ENCODE peak calls at places on chromosome 1, in six cellular contexts. W is GM03348, E is H54, Y is glutamatergic neuron, I is kidney glomerular epithelial cell, S is globus pallidus. Z is an unnamed sample.

GRCh38 chr1:85330206-85330605 is 53.8 kb upstream of the BCL10 start:
- DNase-seq in W (peak; percentile 47), Y (no peak), I (peak; percentile 67), E (no peak), S (no peak), Z (peak; percentile 76)

GRCh38 chr1:157505481-157506272 is 46.6 kb downstream of the FCRL5 start:
- DNase-seq in Y (peak; percentile 71), S (peak; percentile 58), I (peak; percentile 37), E (peak; percentile 14), W (peak; percentile 80), Z (no peak)

GRCh38 chr1:45246760-45247159 is 40.4 kb upstream of the ZSWIM5 start:
- DNase-seq in W (peak; percentile 31), I (no peak), S (no peak), E (no peak), Y (no peak), Z (peak; percentile 9)

GRCh38 chr1:151972533-151973270 is 21.0 kb downstream of the S100A10 start:
- DNase-seq in I (peak; percentile 90), W (peak; percentile 80), S (no peak), Y (no peak), E (no peak), Z (peak; percentile 90)

GRCh38 chr1:20430355-20431290 is 55.4 kb downstream of the CAMK2N1 start:
- DNase-seq in Y (peak; percentile 83), S (peak; percentile 49), E (no peak), W (peak; percentile 70), I (no peak), Z (no peak)

GRCh38 chr1:164495915-164496314 is 63.1 kb upstream of the PBX1 start:
- DNase-seq in S (no peak), E (no peak), W (no peak), I (no peak), Y (no peak), Z (no peak)

GRCh38 chr1:21216835-21217811 is 40.4 kb upstream of the EIF4G3 start:
- DNase-seq in W (peak; percentile 58), I (no peak), S (no peak), Y (peak; percentile 63), E (no peak), Z (no peak)

GRCh38 chr1:236659792-236660587 is 26.3 kb upstream of the ACTN2 start:
- DNase-seq in E (no peak), S (no peak), Y (no peak), I (no peak), W (no peak), Z (no peak)

GRCh38 chr1:17605582-17606344 is 66.3 kb downstream of the ARHGEF10L start:
- DNase-seq in S (no peak), E (no peak), Y (no peak), W (no peak), I (no peak), Z (no peak)

Z was measured in kidney epithelial cell.